ENCODE peak calls at places on chromosomes 13 and 19, in eight cellular contexts. X, U, R, V, L, Z, E and J are unnamed samples.

GRCh38 chr13:22047785-22048104 is 376.9 kb downstream of the FGF9 start:
- DNase-seq in U (no peak), V (no peak), X (no peak), Z (no peak), E (no peak), L (no peak), R (no peak), J (no peak)

GRCh38 chr13:74070065-74070464 is 64.1 kb downstream of the KLF12 start:
- DNase-seq in R (no peak), E (no peak), U (no peak), L (no peak), Z (no peak), X (no peak), V (no peak), J (no peak)

GRCh38 chr13:109773276-109773675 is 13.1 kb downstream of the IRS2 start:
- DNase-seq in R (no peak), Z (no peak), E (no peak), V (no peak), X (no peak), L (no peak), U (no peak), J (no peak)

GRCh38 chr13:101309014-101309619 is 107.2 kb downstream of the NALCN start:
- DNase-seq in R (no peak), E (no peak), X (no peak), Z (no peak), L (no peak), V (no peak), U (no peak), J (peak; percentile 19)

GRCh38 chr13:93951153-93951552 is 528.3 kb downstream of the DCT start:
- DNase-seq in L (no peak), E (peak; percentile 7), V (no peak), R (no peak), Z (no peak), U (no peak), X (no peak), J (no peak)

GRCh38 chr19:37551123-37551993 is 43.2 kb downstream of the ZNF571 start:
- DNase-seq in U (no peak), X (no peak), V (peak; percentile 88), L (peak; percentile 82), R (peak; percentile 19), Z (peak; percentile 12), E (peak; percentile 58), J (peak; percentile 96)

GRCh38 chr13:85519363-85519762 is 279.9 kb downstream of the SLITRK6 start:
- DNase-seq in Z (no peak), L (no peak), R (no peak), U (no peak), V (no peak), X (no peak), E (no peak), J (no peak)

GRCh38 chr19:58582985-58583384 is 9.8 kb upstream of the MZF1 start:
- DNase-seq in U (no peak), V (no peak), L (no peak), E (no peak), R (no peak), Z (no peak), X (no peak), J (no peak)

GRCh38 chr13:21434588-21434987 is 24.5 kb downstream of the ZDHHC20 start:
- DNase-seq in R (no peak), X (no peak), L (no peak), U (no peak), Z (no peak), V (no peak), E (no peak), J (no peak)

GRCh38 chr13:91017031-91017668 is 330.3 kb upstream of the MIR17HG start:
- DNase-seq in V (peak; percentile 78), U (no peak), X (peak; percentile 71), E (peak; percentile 64), L (no peak), Z (no peak), R (no peak), J (peak; percentile 23)

GRCh38 chr13:25971499-25972145 is 80.2 kb downstream of the SHISA2 start:
- DNase-seq in U (no peak), L (no peak), X (no peak), V (no peak), Z (no peak), R (peak; percentile 13), E (peak; percentile 24), J (no peak)

GRCh38 chr13:113220877-113221276 is 11.5 kb downstream of the CUL4A start:
- DNase-seq in V (no peak), R (no peak), Z (no peak), E (peak; percentile 22), L (peak; percentile 37), X (no peak), U (no peak), J (no peak)

GRCh38 chr19:14136509-14137281 is at the start of gene ASF1B:
- DNase-seq in R (peak; percentile 98), X (peak; percentile 100), L (peak; percentile 98), U (peak; percentile 100), E (peak; percentile 99), Z (peak; percentile 94), V (peak; percentile 99), J (peak; percentile 99)

GRCh38 chr19:38394488-38394887 is 6.0 kb downstream of the SPRED3 start:
- DNase-seq in E (peak; percentile 99), U (no peak), R (peak; percentile 56), V (no peak), X (no peak), L (no peak), Z (peak; percentile 67), J (no peak)